ENCODE peak calls at places on chromosomes 5 and 9, in eight cellular contexts. D is HuH-7.5; I is ecto neural progenitor cell; P is body of pancreas; L is stimulated activated CD4-positive, alpha-beta T cell treated with anti-CD3 and anti-CD28 coated beads, Interleukin-4, amount 100 ng/mL, for 48 hours; C is NCI-H1092 treated with DMSO at 0.1 percent for 48 hours; R is GM04503; K is activated naive CD4-positive, alpha-beta T cell. Y is an unnamed sample.

GRCh38 chr9:74838351-74838750 is 49.4 kb downstream of the TRPM6 start:
- DNase-seq in K (no peak), C (no peak), L (no peak), D (no peak), R (no peak), P (no peak), I (no peak), Y (no peak)

GRCh38 chr5:127725673-127726072 is 22.5 kb downstream of the CCDC192 start:
- DNase-seq in I (no peak), D (no peak), P (no peak), C (no peak), K (no peak), L (no peak), R (no peak), Y (no peak)

GRCh38 chr5:19927919-19928318 is 60.1 kb downstream of the CDH18 start:
- DNase-seq in I (no peak), C (peak; percentile 87), K (no peak), D (no peak), R (no peak), P (no peak), L (no peak), Y (no peak)

GRCh38 chr9:136433849-136434579 is 5.6 kb downstream of the INPP5E start:
- DNase-seq in R (no peak), I (no peak), L (no peak), C (no peak), D (no peak), K (no peak), P (no peak), Y (no peak)

GRCh38 chr5:98798371-98798770 is 24.9 kb downstream of the RGMB start:
- DNase-seq in C (no peak), R (no peak), I (no peak), L (no peak), K (no peak), P (no peak), D (no peak), Y (no peak)

GRCh38 chr9:130508218-130508617 is 63.5 kb downstream of the ASS1 start:
- DNase-seq in I (no peak), L (no peak), R (no peak), K (no peak), P (no peak), D (no peak), C (no peak), Y (no peak)

GRCh38 chr9:98687911-98688310 is 20.8 kb downstream of the GABBR2 start:
- DNase-seq in C (no peak), P (no peak), L (no peak), I (no peak), R (no peak), D (no peak), K (no peak), Y (no peak)

GRCh38 chr5:76455531-76456132 is 52.5 kb downstream of the IQGAP2 start:
- DNase-seq in L (no peak), R (peak; percentile 0), P (no peak), D (no peak), I (no peak), C (no peak), K (no peak), Y (no peak)

GRCh38 chr5:124824637-124825158 is 78.3 kb upstream of the ZNF608 start:
- DNase-seq in D (no peak), I (no peak), C (no peak), P (peak; percentile 24), K (no peak), L (no peak), R (peak; percentile 15), Y (no peak)

GRCh38 chr5:137575847-137576246 is 76.7 kb upstream of the SPOCK1 start:
- DNase-seq in L (no peak), R (no peak), D (no peak), K (no peak), C (no peak), I (no peak), P (no peak), Y (no peak)

GRCh38 chr5:77292026-77292757 is 81.7 kb downstream of the PDE8B start:
- DNase-seq in P (no peak), L (no peak), K (no peak), R (peak; percentile 86), I (no peak), D (no peak), C (no peak), Y (no peak)

GRCh38 chr9:97561501-97561900 is 60.0 kb downstream of the TMOD1 start:
- DNase-seq in R (no peak), I (no peak), C (no peak), L (no peak), K (no peak), P (no peak), D (no peak), Y (no peak)

Y was measured in naive thymus-derived CD4-positive, alpha-beta T cell.